ENCODE peak calls at places on chromosomes 7 and 10, in five cellular contexts. K is K562, W is HCT116, J is H1, Y is SK-N-SH. E is an unnamed sample.

GRCh38 chr7:114653391-114654088 is 238.9 kb downstream of the FOXP2 start:
- DNase-seq in K (no peak), Y (no peak), J (no peak), W (no peak), E (peak)

GRCh38 chr7:139853576-139854511 is 24.8 kb downstream of the TBXAS1 start:
- DNase-seq in W (no peak), J (no peak), Y (no peak), K (peak), E (no peak)

GRCh38 chr7:100022621-100023020 is 7.2 kb downstream of the ZKSCAN1 start:
- DNase-seq in Y (no peak), W (no peak), J (no peak), K (no peak), E (peak)

GRCh38 chr7:142024547-142024946 is 28.9 kb downstream of the MGAM start:
- DNase-seq in J (no peak), W (no peak), Y (no peak), K (no peak), E (no peak)

GRCh38 chr7:223118-223800 is 30.9 kb downstream of the FAM20C start:
- DNase-seq in Y (no peak), K (no peak), W (no peak), J (no peak), E (no peak)

GRCh38 chr10:38054361-38054797 is 39.8 kb upstream of the ZNF37A start:
- DNase-seq in J (no peak), K (no peak), Y (no peak), W (no peak), E (no peak)

GRCh38 chr10:14664345-14664744 is 110.4 kb downstream of the FAM107B start:
- DNase-seq in K (no peak), J (no peak), Y (no peak), W (no peak), E (no peak)

GRCh38 chr7:26005683-26006410 is 146.2 kb upstream of the NFE2L3 start:
- DNase-seq in J (no peak), Y (no peak), K (no peak), W (no peak), E (peak)

GRCh38 chr7:50957427-50957826 is 174.7 kb upstream of the GRB10 start:
- DNase-seq in J (no peak), W (no peak), Y (no peak), K (no peak), E (no peak)

GRCh38 chr10:119454990-119455389 is 87.5 kb downstream of the RGS10 start:
- DNase-seq in W (no peak), J (no peak), Y (no peak), K (no peak), E (no peak)

GRCh38 chr10:6274040-6274439 is 71.3 kb downstream of the PFKFB3 start:
- DNase-seq in J (no peak), Y (no peak), K (no peak), W (no peak), E (no peak)

GRCh38 chr10:71974489-71975011 is 10.4 kb downstream of the CHST3 start:
- DNase-seq in J (no peak), K (no peak), Y (no peak), W (peak), E (no peak)

GRCh38 chr10:55750458-55750857 is 610.6 kb downstream of the ZWINT start:
- DNase-seq in J (no peak), K (no peak), Y (no peak), W (no peak), E (no peak)

GRCh38 chr10:90858489-90858968 is 690 bp upstream of the HTR7 start:
- DNase-seq in Y (peak), J (no peak), W (no peak), K (no peak), E (no peak)

GRCh38 chr10:122276611-122277205 is 5.6 kb downstream of the BTBD16 start:
- DNase-seq in Y (no peak), J (no peak), W (peak), K (peak), E (no peak)

GRCh38 chr10:91613411-91614253 is 19.2 kb downstream of the PPP1R3C start:
- DNase-seq in J (no peak), W (peak), K (peak), Y (peak), E (no peak)

GRCh38 chr10:105188737-105189463 is 547.8 kb downstream of the SORCS3 start:
- DNase-seq in J (no peak), W (no peak), K (no peak), Y (no peak), E (no peak)

GRCh38 chr10:5921746-5922145 is 31.7 kb downstream of the FBH1 start:
- DNase-seq in K (no peak), Y (no peak), J (no peak), W (no peak), E (no peak)

DNA sequence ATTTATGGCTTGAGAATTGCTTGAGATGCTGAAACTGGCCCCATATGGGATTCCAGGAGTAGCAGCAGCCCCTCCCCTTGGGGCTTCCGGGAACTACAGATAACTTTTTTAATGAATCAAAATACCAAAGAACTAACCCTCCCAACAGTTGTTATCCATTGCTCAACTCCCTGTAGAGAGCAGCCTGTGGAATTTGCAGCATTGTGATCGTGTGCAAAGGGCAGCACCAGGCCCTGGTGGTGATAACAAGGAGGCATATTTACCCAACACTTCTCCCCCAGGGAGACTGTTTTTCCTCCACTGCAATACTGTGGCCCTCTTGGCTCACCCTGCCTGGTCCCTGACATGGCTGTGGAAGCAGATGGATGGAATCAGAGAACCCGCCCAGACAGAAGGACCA is 196.2 kb downstream of the PLXNA4 start:
- DNase-seq in Y (no peak), K (no peak), W (no peak), J (no peak), E (no peak)
- TF ChIP-seq JUND in Y (no peak), K (no peak), W (no peak), J (no peak), E (no peak)

GRCh38 chr7:37833818-37834146 is 14.6 kb upstream of the NME8 start:
- DNase-seq in W (no peak), Y (no peak), J (no peak), K (no peak), E (no peak)

GRCh38 chr7:37831214-37831613 is 17.2 kb upstream of the NME8 start:
- DNase-seq in K (peak), Y (no peak), J (no peak), W (no peak), E (no peak)

GRCh38 chr7:37832194-37832593 is 16.2 kb upstream of the NME8 start:
- DNase-seq in W (no peak), J (no peak), Y (peak), K (no peak), E (peak)

GRCh38 chr7:37833107-37833817 is 15.1 kb upstream of the NME8 start:
- DNase-seq in Y (peak), K (peak), W (peak), J (peak), E (peak)
- TF ChIP-seq JUND in Y (no peak), K (no peak), W (no peak), J (no peak), E (no peak)

GRCh38 chr7:47153571-47153970 is 428.3 kb downstream of the TNS3 start:
- DNase-seq in J (peak), K (no peak), W (no peak), Y (no peak), E (no peak)
- TF ChIP-seq JUND in J (no peak), K (no peak), W (no peak), Y (no peak), E (no peak)

DNA sequence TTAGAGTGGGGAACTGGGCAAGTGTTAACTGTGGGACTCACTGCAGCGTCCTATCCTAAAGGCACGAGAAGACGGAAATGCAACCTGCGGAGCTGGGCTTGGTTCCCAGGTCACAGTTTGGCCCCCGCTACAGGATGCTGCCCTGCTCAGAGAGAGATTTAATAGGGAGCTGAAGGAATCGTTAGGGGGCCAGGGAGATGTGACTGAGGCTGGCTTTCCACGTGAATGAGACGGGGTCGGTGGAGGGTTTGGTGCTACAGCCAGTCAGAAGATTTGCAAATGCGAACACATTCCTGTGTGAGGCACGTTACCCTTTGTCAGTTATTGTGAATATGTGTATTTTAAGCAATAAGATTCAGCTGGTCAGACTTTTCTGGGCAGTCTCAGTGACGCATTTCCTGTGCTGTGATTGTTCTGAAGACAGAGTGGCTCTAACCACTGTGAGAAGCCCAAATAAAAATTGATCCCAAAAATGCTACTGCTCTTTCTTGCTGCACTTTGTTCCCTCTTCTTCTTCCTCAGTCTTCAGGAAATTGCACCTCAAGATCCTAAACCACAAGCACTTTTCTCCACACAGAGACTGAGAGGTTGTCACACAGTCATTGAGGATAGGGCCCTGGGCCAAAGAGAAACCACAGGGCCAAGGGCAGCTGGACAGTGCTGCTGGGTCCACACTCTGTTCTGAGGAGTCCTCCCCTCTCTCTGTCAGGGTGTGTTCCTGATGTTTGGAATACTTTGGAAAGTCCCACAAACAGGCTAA is 21.2 kb downstream of the CYP17A1 start:
- DNase-seq in J (no peak), Y (no peak), W (no peak), K (no peak), E (no peak)
- TF ChIP-seq JUND in J (no peak), Y (no peak), W (no peak), K (no peak), E (no peak)

GRCh38 chr7:133827707-133828580 is 299.2 kb upstream of the LRGUK start:
- DNase-seq in J (no peak), Y (no peak), K (no peak), W (no peak), E (no peak)
- TF ChIP-seq JUND in J (no peak), Y (no peak), K (no peak), W (no peak), E (no peak)

GRCh38 chr7:70574314-70574713 is 557.6 kb upstream of the GALNT17 start:
- DNase-seq in J (no peak), Y (no peak), W (no peak), K (no peak), E (no peak)

GRCh38 chr7:70573202-70573810 is 558.6 kb upstream of the GALNT17 start:
- DNase-seq in J (no peak), K (no peak), W (no peak), Y (no peak), E (no peak)

GRCh38 chr7:70571986-70572385 is 560.0 kb upstream of the GALNT17 start:
- DNase-seq in J (no peak), Y (no peak), K (no peak), W (no peak), E (no peak)

GRCh38 chr7:70578131-70578530 is 553.8 kb upstream of the GALNT17 start:
- DNase-seq in W (no peak), K (no peak), J (no peak), Y (no peak), E (no peak)

GRCh38 chr7:70574970-70575799 is 556.8 kb upstream of the GALNT17 start:
- DNase-seq in K (no peak), W (no peak), Y (peak), J (no peak), E (peak)
- TF ChIP-seq JUND in K (no peak), W (no peak), Y (peak), J (no peak), E (peak)

DNA sequence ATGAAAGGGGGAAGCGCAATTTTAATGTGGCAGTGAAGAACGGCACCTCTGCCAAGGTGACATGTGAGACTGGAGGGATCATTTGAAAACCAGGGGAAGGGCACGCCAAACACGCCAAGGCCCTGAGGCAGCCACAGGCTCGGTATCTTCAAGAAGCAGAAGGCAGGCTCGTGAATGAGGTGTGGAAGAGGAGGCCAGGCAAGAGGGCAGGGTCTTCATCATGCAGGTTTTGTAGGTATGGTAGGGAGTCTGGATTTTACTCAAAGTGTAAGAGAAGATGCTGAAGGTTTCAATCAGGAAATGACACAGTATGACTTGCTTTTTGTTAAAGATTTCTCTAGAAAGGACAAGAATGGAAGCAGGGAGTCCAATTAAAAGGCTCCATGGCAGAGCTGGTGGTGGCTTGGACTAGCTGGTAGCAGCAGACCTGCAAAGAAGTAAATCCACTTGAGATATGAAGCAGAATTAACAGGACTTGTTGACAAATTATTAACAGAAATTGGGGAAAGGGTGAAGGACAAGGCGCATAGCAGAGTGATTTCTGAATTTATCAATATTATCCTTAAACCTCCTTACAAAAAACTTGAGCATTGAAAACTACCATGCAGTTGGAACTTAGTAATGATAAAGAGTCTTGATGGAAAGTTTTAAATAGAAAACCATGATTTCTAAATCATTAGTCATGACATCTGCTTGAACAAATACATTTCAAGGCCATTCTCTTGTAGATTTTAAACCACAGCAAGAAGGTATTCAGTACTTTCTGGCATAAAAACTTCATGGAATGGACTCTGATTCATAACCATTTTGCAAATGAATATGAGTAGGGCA is 70.4 kb downstream of the COA1 start:
- DNase-seq in W (no peak), K (no peak), J (no peak), Y (no peak), E (no peak)
- TF ChIP-seq JUND in W (no peak), K (no peak), J (no peak), Y (peak), E (no peak)

DNA sequence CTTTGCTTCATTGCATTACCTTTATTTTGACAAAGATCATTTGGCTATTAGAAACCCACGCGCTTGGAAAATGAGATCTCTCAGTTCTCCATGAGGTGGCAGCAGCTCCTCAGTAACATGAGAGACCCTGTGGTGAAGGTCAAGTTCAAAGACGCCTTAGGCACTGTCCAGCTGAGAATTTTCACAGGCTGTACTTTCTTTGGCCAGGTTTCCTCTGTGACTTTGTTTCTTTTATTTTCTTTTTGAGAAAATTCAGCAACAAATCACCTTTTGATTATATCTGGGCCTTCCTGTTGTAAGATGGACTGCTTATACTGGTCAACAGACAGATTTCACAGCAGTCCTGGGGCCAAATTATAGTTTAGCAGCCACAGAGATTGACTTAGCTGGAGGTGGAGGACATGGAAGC is 54.5 kb downstream of the RAB18 start:
- DNase-seq in J (peak), Y (peak), K (peak), W (peak), E (peak)
- TF ChIP-seq JUND in J (no peak), Y (no peak), K (no peak), W (no peak), E (no peak)

E was measured in T47D.